ENCODE peak calls at places on chromosomes 3 and 15, in ten cellular contexts. X is bronchial epithelial cell, L is K562, W is ascending aorta, T is kidney epithelial cell, B is pancreas, Q is IMR-90, V is psoas muscle, N is RWPE2, Y is fibroblast of lung. P is an unnamed sample.
A peak's percentile ranks its signal among the peaks of the same experiment; 100 is the strongest.

GRCh38 chr3:8746780-8747345 is 13.3 kb downstream of the CAV3 start:
- DNase-seq in X (no peak), L (no peak), W (no peak), T (no peak), B (no peak), Q (no peak), V (no peak), N (no peak), Y (peak; percentile 53), P (no peak)

GRCh38 chr15:62254137-62254934 is 89.3 kb upstream of the C2CD4B start:
- DNase-seq in X (peak; percentile 46), L (peak; percentile 63), W (no peak), T (peak; percentile 25), B (peak; percentile 66), Q (peak; percentile 43), V (peak; percentile 69), N (no peak), Y (peak; percentile 37), P (peak; percentile 90)

GRCh38 chr15:77535845-77536244 is 96.9 kb downstream of the LINGO1 start:
- DNase-seq in X (peak; percentile 13), L (peak; percentile 53), W (no peak), T (no peak), B (no peak), Q (no peak), V (no peak), N (no peak), Y (no peak), P (no peak)

GRCh38 chr3:158912188-158912587 is 110.3 kb downstream of the MFSD1 start:
- DNase-seq in X (no peak), L (peak; percentile 21), W (no peak), T (no peak), B (no peak), Q (no peak), V (no peak), N (no peak), Y (no peak), P (no peak)

GRCh38 chr3:140767536-140767935 is 89.7 kb downstream of the TRIM42 start:
- DNase-seq in X (no peak), L (no peak), W (no peak), T (no peak), B (no peak), Q (no peak), V (no peak), N (no peak), Y (no peak), P (no peak)

GRCh38 chr3:108428580-108428979 is 81.8 kb downstream of the MYH15 start:
- DNase-seq in X (no peak), L (no peak), W (no peak), T (no peak), B (no peak), Q (no peak), V (no peak), N (no peak), Y (peak; percentile 43), P (no peak)

GRCh38 chr3:11154953-11155325 is 646 bp downstream of the HRH1 start:
- DNase-seq in X (peak; percentile 37), L (no peak), W (no peak), T (no peak), B (no peak), Q (peak; percentile 38), V (no peak), N (no peak), Y (peak; percentile 39), P (no peak)

GRCh38 chr3:62922326-62922725 is 47.1 kb upstream of the CADPS start:
- DNase-seq in X (no peak), L (no peak), W (no peak), T (no peak), B (no peak), Q (no peak), V (no peak), N (no peak), Y (peak; percentile 82), P (no peak)

DNA sequence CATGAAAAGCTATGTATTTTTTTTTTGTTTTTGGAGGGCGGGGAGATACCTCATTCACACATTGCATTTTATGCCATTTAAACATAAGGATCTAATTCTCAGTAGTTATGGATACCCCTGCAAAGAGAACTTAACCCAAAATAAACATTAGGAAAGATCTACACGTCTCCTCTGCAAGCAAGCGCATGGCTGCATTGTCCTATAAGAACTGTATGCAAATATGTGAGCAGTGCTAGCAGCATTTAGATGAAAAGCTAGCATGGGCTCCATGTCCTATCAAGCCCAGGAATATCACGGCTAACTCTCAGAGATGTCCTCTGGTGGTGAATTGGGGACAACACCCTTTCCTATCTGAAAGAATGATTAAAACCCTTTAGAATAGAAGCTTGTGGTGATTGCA is 292.8 kb downstream of the MEX3B start:
- DNase-seq in X (no peak), L (no peak), W (no peak), T (no peak), B (no peak), Q (no peak), V (no peak), N (no peak), Y (no peak), P (peak; percentile 44)
- TF ChIP-seq CTCF in X (no peak), L (peak; percentile 39), W (no peak), T (no peak), B (no peak), Q (no peak), V (no peak), N (no peak), Y (no peak), P (peak; percentile 53)

GRCh38 chr15:68842958-68843357 is 22.3 kb upstream of the ANP32A start:
- DNase-seq in X (no peak), L (no peak), W (no peak), T (no peak), B (no peak), Q (no peak), V (no peak), N (no peak), Y (no peak), P (no peak)
- H3K27me3 ChIP-seq in X (peaks cover 13% of the 10 kb centered on the region), L (peaks cover 23% of the 10 kb centered on the region), W (peaks cover 6% of the 10 kb centered on the region), T (peaks cover 12% of the 10 kb centered on the region), B (peaks cover 21% of the 10 kb centered on the region), Q (peaks cover 44% of the 10 kb centered on the region), V (peaks cover 69% of the 10 kb centered on the region), N (peaks cover 62% of the 10 kb centered on the region), Y (peaks cover 22% of the 10 kb centered on the region), P (peaks cover 56% of the 10 kb centered on the region)

GRCh38 chr15:66708389-66708788 is 6.4 kb downstream of the SMAD6 start:
- DNase-seq in X (no peak), L (no peak), W (no peak), T (no peak), B (no peak), Q (no peak), V (no peak), N (no peak), Y (no peak), P (no peak)

GRCh38 chr15:66706225-66706732 is 4.2 kb downstream of the SMAD6 start:
- DNase-seq in X (no peak), L (peak; percentile 65), W (no peak), T (no peak), B (no peak), Q (peak; percentile 35), V (no peak), N (no peak), Y (peak; percentile 36), P (peak; percentile 87)

GRCh38 chr15:66705277-66705927 is 3.4 kb downstream of the SMAD6 start:
- DNase-seq in X (no peak), L (no peak), W (no peak), T (no peak), B (no peak), Q (no peak), V (no peak), N (no peak), Y (no peak), P (no peak)

GRCh38 chr15:66706840-66707239 is 4.8 kb downstream of the SMAD6 start:
- DNase-seq in X (no peak), L (no peak), W (no peak), T (no peak), B (no peak), Q (no peak), V (no peak), N (no peak), Y (no peak), P (no peak)

DNA sequence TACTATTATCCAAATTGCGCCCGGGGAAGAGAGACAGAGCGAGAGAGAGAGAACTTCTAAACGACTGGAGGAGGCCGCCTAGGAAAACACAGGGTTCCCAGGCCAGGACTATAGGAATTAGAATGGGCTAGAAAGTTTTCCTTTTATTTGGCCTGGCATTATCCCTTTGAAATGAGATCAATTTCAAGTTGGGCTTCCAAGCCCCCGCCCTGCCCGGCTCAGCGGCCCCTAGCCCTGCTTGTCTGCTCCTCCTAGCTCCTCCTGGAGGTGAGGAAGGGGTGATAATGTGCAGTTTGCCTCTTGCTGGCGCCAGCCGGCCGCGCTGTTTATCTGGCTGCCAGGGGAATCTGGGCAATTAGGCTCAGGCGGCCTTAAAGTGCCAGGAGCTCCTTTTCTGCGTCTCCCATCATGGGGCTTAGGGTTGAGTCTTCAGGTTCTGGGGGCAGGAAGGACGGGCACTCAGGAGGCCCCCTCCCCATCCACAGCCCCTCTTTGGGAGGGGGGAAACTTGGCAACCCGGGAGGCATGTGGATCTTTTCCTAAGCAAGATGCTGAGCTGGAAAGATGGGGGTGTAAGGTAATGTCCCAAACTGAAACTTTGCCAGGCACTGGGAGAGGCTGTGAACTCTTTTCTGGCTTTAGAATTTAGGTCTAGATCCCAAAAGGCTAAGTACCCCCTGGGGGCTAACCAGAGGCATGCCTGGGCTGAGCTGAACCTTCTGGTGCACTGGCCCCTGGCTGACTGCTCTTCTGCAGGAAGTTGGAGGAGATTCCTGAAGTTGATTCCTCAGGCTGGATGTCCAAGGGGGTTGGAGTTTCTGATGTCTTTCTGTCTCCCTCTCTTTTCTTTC is 5.5 kb downstream of the SMAD6 start:
- DNase-seq in X (no peak), L (no peak), W (no peak), T (no peak), B (no peak), Q (peak; percentile 43), V (no peak), N (no peak), Y (peak; percentile 65), P (peak; percentile 89)
- TF ChIP-seq CTCF in X (no peak), L (no peak), W (peak; percentile 27), T (peak; percentile 55), B (no peak), Q (peak; percentile 34), V (no peak), N (peak; percentile 43), Y (peak; percentile 36), P (peak; percentile 52)

DNA sequence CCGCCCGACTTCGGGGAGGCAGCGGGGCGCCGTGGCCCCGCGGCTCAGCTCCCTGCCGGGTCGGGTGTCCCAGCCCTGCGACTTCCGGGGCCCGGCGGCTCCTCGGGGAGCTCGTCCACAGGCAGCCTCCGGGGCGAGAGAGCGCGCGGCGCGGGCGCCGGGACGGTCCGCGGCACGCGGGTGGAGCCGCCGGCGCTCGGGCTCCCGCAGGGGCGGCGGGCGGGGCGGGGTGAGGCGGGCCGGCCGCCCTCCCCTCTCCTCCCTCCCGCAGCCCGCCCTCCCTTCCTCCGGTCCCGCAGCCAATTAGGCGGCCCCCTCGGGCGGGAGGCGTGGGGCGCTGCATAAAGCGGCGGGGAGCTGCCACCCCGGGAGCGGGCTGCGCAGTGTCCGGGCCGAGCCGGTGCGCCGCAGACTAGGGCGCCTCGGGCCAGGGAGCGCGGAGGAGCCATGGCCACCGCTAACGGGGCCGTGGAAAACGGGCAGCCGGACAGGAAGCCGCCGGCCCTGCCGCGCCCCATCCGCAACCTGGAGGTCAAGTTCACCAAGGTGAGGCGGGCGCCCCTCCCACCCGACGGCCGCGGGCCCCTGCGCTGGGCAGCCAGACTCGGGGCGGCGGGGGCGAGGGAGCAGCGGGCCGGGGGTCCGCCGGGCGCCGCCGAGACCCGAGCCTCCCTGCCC is at the start of gene ALDH1A3:
- DNase-seq in X (peak; percentile 50), L (no peak), W (no peak), T (no peak), B (peak; percentile 52), Q (peak; percentile 16), V (peak; percentile 73), N (peak; percentile 93), Y (peak; percentile 70), P (peak; percentile 28)
- H3K27me3 ChIP-seq in X (no peaks in the 10 kb centered on the region), L (peaks cover 41% of the 10 kb centered on the region), W (peaks cover 7% of the 10 kb centered on the region), T (no peaks in the 10 kb centered on the region), B (no peaks in the 10 kb centered on the region), Q (peaks cover 68% of the 10 kb centered on the region), V (peaks cover 21% of the 10 kb centered on the region), N (no peaks in the 10 kb centered on the region), Y (peaks cover 37% of the 10 kb centered on the region), P (peaks cover 17% of the 10 kb centered on the region)

P was measured in BE2C.